ENCODE peak calls at places on chromosome 11, in four cellular contexts. O is GM23248, C is PC-3, R is mammary epithelial cell. H is an unnamed sample.

GRCh38 chr11:17954395-17955252 is 58.2 kb downstream of the SERGEF start:
- DNase-seq in O (peak), C (no peak), R (no peak), H (no peak)

GRCh38 chr11:121435132-121435531 is 17.0 kb upstream of the SORL1 start:
- DNase-seq in O (no peak), C (no peak), R (no peak), H (no peak)

GRCh38 chr11:112165049-112165448 is 1.2 kb upstream of the IL18 start:
- DNase-seq in O (no peak), C (no peak), R (no peak), H (no peak)

GRCh38 chr11:126346586-126346940 is 8.9 kb upstream of the ST3GAL4 start:
- DNase-seq in O (no peak), C (no peak), R (no peak), H (no peak)

GRCh38 chr11:57214494-57214893 is 22.6 kb downstream of the APLNR start:
- DNase-seq in O (peak), C (peak), R (peak), H (no peak)

GRCh38 chr11:8833568-8834275 is 77.3 kb upstream of the AKIP1 start:
- DNase-seq in O (peak), C (no peak), R (peak), H (peak)

GRCh38 chr11:131095501-131096185 is 179.4 kb upstream of the SNX19 start:
- DNase-seq in O (no peak), C (no peak), R (no peak), H (no peak)

GRCh38 chr11:132278801-132279574 is 908.6 kb downstream of the NTM start:
- DNase-seq in O (peak), C (peak), R (peak), H (peak)

GRCh38 chr11:2893021-2893528 is 7.5 kb upstream of the CDKN1C start:
- DNase-seq in O (no peak), C (no peak), R (no peak), H (no peak)

GRCh38 chr11:16180868-16181267 is 175.5 kb downstream of the SOX6 start:
- DNase-seq in O (no peak), C (no peak), R (no peak), H (no peak)

GRCh38 chr11:14413307-14414072 is 54.5 kb upstream of the RRAS2 start:
- DNase-seq in O (peak), C (peak), R (peak), H (peak)

GRCh38 chr11:45145421-45146071 is 893 bp upstream of the PRDM11 start:
- DNase-seq in O (peak), C (no peak), R (no peak), H (no peak)

GRCh38 chr11:60761436-60762190 is 4.9 kb downstream of the MS4A15 start:
- DNase-seq in O (no peak), C (no peak), R (no peak), H (no peak)

GRCh38 chr11:12958984-12959383 is 50.1 kb upstream of the RASSF10 start:
- DNase-seq in O (no peak), C (no peak), R (no peak), H (no peak)

GRCh38 chr11:123308077-123308476 is 113.0 kb upstream of the CLMP start:
- DNase-seq in O (peak), C (no peak), R (no peak), H (no peak)

GRCh38 chr11:66418168-66418985 is 2.5 kb upstream of the NPAS4 start:
- DNase-seq in O (peak), C (peak), R (peak), H (peak)

GRCh38 chr11:60734271-60734670 is 9.8 kb downstream of the MS4A18 start:
- DNase-seq in O (no peak), C (no peak), R (no peak), H (no peak)

GRCh38 chr11:33716236-33716635 is 15.6 kb upstream of the C11orf91 start:
- DNase-seq in O (peak), C (peak), R (peak), H (no peak)

GRCh38 chr11:61120099-61120864 is 18.0 kb downstream of the CD5 start:
- DNase-seq in O (no peak), C (no peak), R (no peak), H (no peak)

GRCh38 chr11:132650969-132651720 is 881.2 kb downstream of the OPCML start:
- DNase-seq in O (no peak), C (no peak), R (no peak), H (no peak)

GRCh38 chr11:59698506-59698905 is 15.1 kb downstream of the OR10V1 start:
- DNase-seq in O (no peak), C (no peak), R (no peak), H (no peak)

DNA sequence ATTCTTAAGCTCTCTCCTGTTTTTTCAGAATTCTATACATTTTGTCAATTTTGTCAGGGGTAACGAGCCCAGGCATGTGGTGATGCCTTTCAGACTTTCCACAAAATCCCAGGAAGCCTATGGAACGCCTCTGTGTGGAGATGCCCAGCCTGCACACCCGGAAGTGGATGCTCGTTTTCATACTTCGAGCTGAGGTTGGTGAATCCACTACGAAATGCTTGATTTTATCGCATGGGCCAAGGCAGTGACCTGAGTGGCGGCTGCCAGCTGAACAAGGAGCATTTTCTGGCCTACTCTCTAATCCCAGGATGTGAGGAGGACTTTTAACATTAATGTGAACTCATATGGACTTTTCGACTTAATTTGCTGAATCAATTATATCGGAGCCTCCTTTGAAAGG is 426.7 kb upstream of the B3GAT1 start:
- DNase-seq in O (no peak), C (no peak), R (no peak), H (no peak)
- H3K27ac ChIP-seq in O (no peak), C (no peak), R (no peak), H (no peak)

DNA sequence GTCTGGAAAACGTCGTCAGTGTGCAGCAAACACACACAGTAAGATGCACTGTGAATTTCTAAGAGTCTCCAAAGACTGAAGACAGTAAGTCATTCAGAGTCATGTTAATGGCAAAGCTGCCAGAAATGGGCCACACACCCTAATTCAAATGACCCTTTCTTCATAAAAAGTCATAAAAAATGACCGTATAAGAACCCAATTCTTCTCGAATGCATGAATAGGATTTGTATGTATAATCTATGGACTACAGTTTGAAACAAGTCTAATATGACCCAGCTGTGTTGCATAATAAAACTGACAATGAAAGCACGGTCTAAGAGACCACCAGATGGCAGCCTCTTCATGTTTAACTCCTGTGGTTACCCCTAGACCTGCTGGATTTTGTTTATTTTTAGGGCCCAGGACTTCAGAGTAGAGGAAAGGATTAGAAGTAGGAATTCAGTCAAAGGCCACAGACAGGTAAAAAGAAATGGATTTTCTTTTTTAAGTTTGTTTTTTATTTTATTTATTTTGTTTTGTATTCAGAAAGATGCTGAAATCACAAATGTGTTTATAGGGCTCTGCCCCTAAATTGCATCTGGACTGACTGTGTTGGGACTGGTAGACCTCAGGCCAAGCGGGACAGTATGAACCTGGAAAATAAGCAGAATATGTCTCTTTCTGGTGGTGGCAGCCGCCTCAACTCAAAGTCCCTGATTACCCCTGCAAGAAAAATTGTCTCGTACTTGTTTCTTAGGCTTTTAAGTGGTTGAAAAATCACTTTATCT is 32.1 kb upstream of the SLC5A12 start:
- DNase-seq in O (peak), C (peak), R (peak), H (peak)
- H3K9ac ChIP-seq in O (no peak), C (no peak), R (no peak), H (no peak)

GRCh38 chr11:73995731-73996130 is 13.1 kb upstream of the UCP2 start:
- DNase-seq in O (no peak), C (no peak), R (no peak), H (peak)
- TF ChIP-seq EZH2 in O (no peak), C (no peak), R (no peak), H (no peak)

GRCh38 chr11:69053546-69054396 is 5.0 kb downstream of the TPCN2 start:
- DNase-seq in O (no peak), C (no peak), R (no peak), H (no peak)

GRCh38 chr11:69055598-69056516 is 7.1 kb downstream of the TPCN2 start:
- DNase-seq in O (no peak), C (no peak), R (no peak), H (no peak)

GRCh38 chr11:69053169-69053477 is 4.4 kb downstream of the TPCN2 start:
- DNase-seq in O (no peak), C (no peak), R (no peak), H (no peak)

GRCh38 chr11:69055212-69055586 is 6.5 kb downstream of the TPCN2 start:
- DNase-seq in O (no peak), C (no peak), R (no peak), H (no peak)

GRCh38 chr11:69054397-69055211 is 5.9 kb downstream of the TPCN2 start:
- DNase-seq in O (no peak), C (no peak), R (no peak), H (no peak)
- H3K27ac ChIP-seq in O (no peak), C (no peak), R (no peak), H (no peak)

DNA sequence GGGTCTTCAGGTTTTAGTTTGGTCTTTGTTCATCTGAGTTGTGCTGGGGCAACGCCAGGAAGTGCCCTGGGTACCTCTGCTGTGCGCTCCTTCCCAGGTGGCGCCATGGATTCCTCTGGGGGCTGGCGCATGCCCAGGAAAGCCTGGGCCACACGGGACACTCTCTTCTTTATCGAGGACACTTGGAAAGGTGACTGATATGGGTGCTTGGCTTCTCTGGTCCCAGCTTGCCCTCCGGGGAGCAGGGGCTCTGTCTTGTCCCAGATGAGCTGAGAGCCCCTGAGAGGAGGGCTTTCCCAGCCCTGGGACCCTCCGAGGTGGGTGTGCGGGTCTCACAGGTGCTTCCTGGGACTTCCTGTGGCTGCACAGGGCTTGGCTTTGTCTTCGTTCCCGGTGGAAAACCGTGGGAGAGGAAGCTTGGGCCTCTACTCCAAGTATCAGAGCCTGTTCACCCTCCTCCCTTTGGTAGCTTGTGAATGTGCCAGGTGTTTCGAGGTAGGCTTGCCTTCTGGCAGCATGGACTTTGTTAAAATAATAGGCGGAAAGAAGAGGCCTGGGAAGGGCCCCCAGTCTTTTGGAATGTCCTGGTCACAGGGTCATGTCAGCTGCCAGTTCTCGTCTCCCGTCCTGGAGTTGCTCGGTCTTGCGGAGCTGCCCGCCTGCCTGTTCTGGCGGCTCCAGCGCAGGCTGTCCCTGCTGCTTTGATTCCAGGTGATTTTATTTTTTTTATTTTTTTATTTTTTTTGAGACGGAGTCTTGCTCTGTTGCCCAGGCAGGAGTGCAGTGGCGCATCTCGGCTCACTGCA is 10.1 kb upstream of the NEAT1 start:
- DNase-seq in O (no peak), C (no peak), R (no peak), H (no peak)
- H3K9ac ChIP-seq in O (no peak), C (no peak), R (no peak), H (no peak)

GRCh38 chr11:125166347-125166841 is 1.8 kb downstream of the PKNOX2 start:
- DNase-seq in O (peak), C (no peak), R (no peak), H (no peak)
- TF ChIP-seq EZH2 in O (peak), C (no peak), R (peak), H (no peak)

GRCh38 chr11:86719781-86720463 is 47.5 kb upstream of the ME3 start:
- DNase-seq in O (peak), C (peak), R (peak), H (no peak)
- H3K27ac ChIP-seq in O (peak), C (peak), R (peak), H (no peak)

GRCh38 chr11:74953448-74953847 is 4.4 kb downstream of the SPCS2 start:
- DNase-seq in O (no peak), C (no peak), R (no peak), H (no peak)
- H3K9ac ChIP-seq in O (no peak), C (no peak), R (no peak), H (no peak)